ENCODE peak calls at places on chromosome 1, in six cellular contexts. One of them, this sample, is unnamed.

GRCh38 chr1:213884402-213884801 is 103.4 kb upstream of the PROX1 start:
- DNase-seq in NCI-H510A: no peak
- DNase-seq in activated T-helper 1 cell treated with anti-CD3 and anti-CD28 coated beads, Interleukin-2, amount 50 U/mL, for 16 hours: no peak
- DNase-seq in activated T-cell treated with anti-CD3 and anti-CD28 coated beads, Interleukin-2, amount 50 U/mL, for 72 hours: no peak
- DNase-seq in anterior cingulate cortex: no peak
- DNase-seq in GM12891: no peak
- DNase-seq in this sample: no peak

GRCh38 chr1:60972841-60973364 is 109.5 kb upstream of the NFIA start:
- DNase-seq in NCI-H510A: no peak
- DNase-seq in activated T-helper 1 cell treated with anti-CD3 and anti-CD28 coated beads, Interleukin-2, amount 50 U/mL, for 16 hours: no peak
- DNase-seq in activated T-cell treated with anti-CD3 and anti-CD28 coated beads, Interleukin-2, amount 50 U/mL, for 72 hours: no peak
- DNase-seq in anterior cingulate cortex: no peak
- DNase-seq in GM12891: no peak
- DNase-seq in this sample: no peak

GRCh38 chr1:17639703-17640340 is 100.3 kb downstream of the ARHGEF10L start:
- DNase-seq in NCI-H510A: no peak
- DNase-seq in activated T-helper 1 cell treated with anti-CD3 and anti-CD28 coated beads, Interleukin-2, amount 50 U/mL, for 16 hours: no peak
- DNase-seq in activated T-cell treated with anti-CD3 and anti-CD28 coated beads, Interleukin-2, amount 50 U/mL, for 72 hours: no peak
- DNase-seq in anterior cingulate cortex: no peak
- DNase-seq in GM12891: no peak
- DNase-seq in this sample: no peak

GRCh38 chr1:165228676-165229075 is 127.8 kb downstream of the LMX1A start:
- DNase-seq in NCI-H510A: no peak
- DNase-seq in activated T-helper 1 cell treated with anti-CD3 and anti-CD28 coated beads, Interleukin-2, amount 50 U/mL, for 16 hours: no peak
- DNase-seq in activated T-cell treated with anti-CD3 and anti-CD28 coated beads, Interleukin-2, amount 50 U/mL, for 72 hours: no peak
- DNase-seq in anterior cingulate cortex: no peak
- DNase-seq in GM12891: no peak
- DNase-seq in this sample: no peak

GRCh38 chr1:99465176-99465900 is 180.6 kb upstream of the PALMD start:
- DNase-seq in NCI-H510A: no peak
- DNase-seq in activated T-helper 1 cell treated with anti-CD3 and anti-CD28 coated beads, Interleukin-2, amount 50 U/mL, for 16 hours: no peak
- DNase-seq in activated T-cell treated with anti-CD3 and anti-CD28 coated beads, Interleukin-2, amount 50 U/mL, for 72 hours: no peak
- DNase-seq in anterior cingulate cortex: no peak
- DNase-seq in GM12891: no peak
- DNase-seq in this sample: peak; percentile 32

GRCh38 chr1:1777510-1777909 is 760 bp downstream of the NADK start:
- DNase-seq in NCI-H510A: no peak
- DNase-seq in activated T-helper 1 cell treated with anti-CD3 and anti-CD28 coated beads, Interleukin-2, amount 50 U/mL, for 16 hours: no peak
- DNase-seq in activated T-cell treated with anti-CD3 and anti-CD28 coated beads, Interleukin-2, amount 50 U/mL, for 72 hours: no peak
- DNase-seq in anterior cingulate cortex: no peak
- DNase-seq in GM12891: no peak
- DNase-seq in this sample: no peak

GRCh38 chr1:211925016-211925415 is 94.5 kb upstream of the LPGAT1 start:
- DNase-seq in NCI-H510A: peak; percentile 82
- DNase-seq in activated T-helper 1 cell treated with anti-CD3 and anti-CD28 coated beads, Interleukin-2, amount 50 U/mL, for 16 hours: no peak
- DNase-seq in activated T-cell treated with anti-CD3 and anti-CD28 coated beads, Interleukin-2, amount 50 U/mL, for 72 hours: no peak
- DNase-seq in anterior cingulate cortex: no peak
- DNase-seq in GM12891: no peak
- DNase-seq in this sample: no peak

GRCh38 chr1:182340233-182341058 is 51.1 kb downstream of the GLUL start:
- DNase-seq in NCI-H510A: no peak
- DNase-seq in activated T-helper 1 cell treated with anti-CD3 and anti-CD28 coated beads, Interleukin-2, amount 50 U/mL, for 16 hours: no peak
- DNase-seq in activated T-cell treated with anti-CD3 and anti-CD28 coated beads, Interleukin-2, amount 50 U/mL, for 72 hours: no peak
- DNase-seq in anterior cingulate cortex: no peak
- DNase-seq in GM12891: no peak
- DNase-seq in this sample: no peak

GRCh38 chr1:112335351-112335750 is 60.7 kb upstream of the CTTNBP2NL start:
- DNase-seq in NCI-H510A: no peak
- DNase-seq in activated T-helper 1 cell treated with anti-CD3 and anti-CD28 coated beads, Interleukin-2, amount 50 U/mL, for 16 hours: no peak
- DNase-seq in activated T-cell treated with anti-CD3 and anti-CD28 coated beads, Interleukin-2, amount 50 U/mL, for 72 hours: no peak
- DNase-seq in anterior cingulate cortex: no peak
- DNase-seq in GM12891: no peak
- DNase-seq in this sample: no peak

GRCh38 chr1:182064611-182065010 is 3.1 kb upstream of the ZNF648 start:
- DNase-seq in NCI-H510A: no peak
- DNase-seq in activated T-helper 1 cell treated with anti-CD3 and anti-CD28 coated beads, Interleukin-2, amount 50 U/mL, for 16 hours: no peak
- DNase-seq in activated T-cell treated with anti-CD3 and anti-CD28 coated beads, Interleukin-2, amount 50 U/mL, for 72 hours: no peak
- DNase-seq in anterior cingulate cortex: no peak
- DNase-seq in GM12891: no peak
- DNase-seq in this sample: no peak

GRCh38 chr1:57353589-57353988 is 70.3 kb downstream of the DAB1 start:
- DNase-seq in NCI-H510A: no peak
- DNase-seq in activated T-helper 1 cell treated with anti-CD3 and anti-CD28 coated beads, Interleukin-2, amount 50 U/mL, for 16 hours: no peak
- DNase-seq in activated T-cell treated with anti-CD3 and anti-CD28 coated beads, Interleukin-2, amount 50 U/mL, for 72 hours: no peak
- DNase-seq in anterior cingulate cortex: no peak
- DNase-seq in GM12891: no peak
- DNase-seq in this sample: no peak

GRCh38 chr1:185864889-185865288 is 130.7 kb downstream of the HMCN1 start:
- DNase-seq in NCI-H510A: no peak
- DNase-seq in activated T-helper 1 cell treated with anti-CD3 and anti-CD28 coated beads, Interleukin-2, amount 50 U/mL, for 16 hours: no peak
- DNase-seq in activated T-cell treated with anti-CD3 and anti-CD28 coated beads, Interleukin-2, amount 50 U/mL, for 72 hours: no peak
- DNase-seq in anterior cingulate cortex: no peak
- DNase-seq in GM12891: no peak
- DNase-seq in this sample: no peak

GRCh38 chr1:61254629-61255323 is 172.4 kb downstream of the NFIA start:
- DNase-seq in NCI-H510A: no peak
- DNase-seq in activated T-helper 1 cell treated with anti-CD3 and anti-CD28 coated beads, Interleukin-2, amount 50 U/mL, for 16 hours: no peak
- DNase-seq in activated T-cell treated with anti-CD3 and anti-CD28 coated beads, Interleukin-2, amount 50 U/mL, for 72 hours: no peak
- DNase-seq in anterior cingulate cortex: no peak
- DNase-seq in GM12891: no peak
- DNase-seq in this sample: no peak

GRCh38 chr1:244207042-244207934 is 156.2 kb downstream of the ZBTB18 start:
- DNase-seq in NCI-H510A: no peak
- DNase-seq in activated T-helper 1 cell treated with anti-CD3 and anti-CD28 coated beads, Interleukin-2, amount 50 U/mL, for 16 hours: no peak
- DNase-seq in activated T-cell treated with anti-CD3 and anti-CD28 coated beads, Interleukin-2, amount 50 U/mL, for 72 hours: no peak
- DNase-seq in anterior cingulate cortex: no peak
- DNase-seq in GM12891: no peak
- DNase-seq in this sample: no peak

GRCh38 chr1:101376121-101377095 is 139.6 kb downstream of the S1PR1 start:
- DNase-seq in NCI-H510A: no peak
- DNase-seq in activated T-helper 1 cell treated with anti-CD3 and anti-CD28 coated beads, Interleukin-2, amount 50 U/mL, for 16 hours: no peak
- DNase-seq in activated T-cell treated with anti-CD3 and anti-CD28 coated beads, Interleukin-2, amount 50 U/mL, for 72 hours: no peak
- DNase-seq in anterior cingulate cortex: no peak
- DNase-seq in GM12891: no peak
- DNase-seq in this sample: no peak

GRCh38 chr1:2099871-2100774 is 49.9 kb downstream of the PRKCZ start:
- DNase-seq in NCI-H510A: no peak
- DNase-seq in activated T-helper 1 cell treated with anti-CD3 and anti-CD28 coated beads, Interleukin-2, amount 50 U/mL, for 16 hours: no peak
- DNase-seq in activated T-cell treated with anti-CD3 and anti-CD28 coated beads, Interleukin-2, amount 50 U/mL, for 72 hours: no peak
- DNase-seq in anterior cingulate cortex: no peak
- DNase-seq in GM12891: no peak
- DNase-seq in this sample: no peak

GRCh38 chr1:197618065-197618464 is 157.2 kb downstream of the DENND1B start:
- DNase-seq in NCI-H510A: peak; percentile 15
- DNase-seq in activated T-helper 1 cell treated with anti-CD3 and anti-CD28 coated beads, Interleukin-2, amount 50 U/mL, for 16 hours: no peak
- DNase-seq in activated T-cell treated with anti-CD3 and anti-CD28 coated beads, Interleukin-2, amount 50 U/mL, for 72 hours: no peak
- DNase-seq in anterior cingulate cortex: no peak
- DNase-seq in GM12891: no peak
- DNase-seq in this sample: no peak